ENCODE peak calls at places on chromosomes 3 and 15, in eight cellular contexts. One of them, this sample, is unnamed. For H3K27me3, the result is how much of the 10 kb centered on the place peaks cover.

GRCh38 chr15:89946681-89947313 is 34.0 kb upstream of the ARPIN start:
- DNase-seq in bronchial epithelial cell: no peak
- DNase-seq in body of pancreas: no peak
- DNase-seq in suprapubic skin: no peak
- DNase-seq in esophagus muscularis mucosa: no peak
- DNase-seq in CD8-positive, alpha-beta memory T cell: no peak
- DNase-seq in uterus: no peak
- DNase-seq in neuronal stem cell: no peak
- DNase-seq in this sample: no peak

GRCh38 chr3:132318451-132318850 is 1.2 kb downstream of the ACP3 start:
- DNase-seq in suprapubic skin: no peak
- DNase-seq in uterus: no peak
- DNase-seq in body of pancreas: no peak
- DNase-seq in CD8-positive, alpha-beta memory T cell: no peak
- DNase-seq in neuronal stem cell: no peak
- DNase-seq in esophagus muscularis mucosa: no peak
- DNase-seq in bronchial epithelial cell: peak
- DNase-seq in this sample: no peak

GRCh38 chr3:70824078-70824477 is 511.6 kb upstream of the MDFIC2 start:
- DNase-seq in neuronal stem cell: no peak
- DNase-seq in bronchial epithelial cell: no peak
- DNase-seq in suprapubic skin: no peak
- DNase-seq in esophagus muscularis mucosa: no peak
- DNase-seq in body of pancreas: no peak
- DNase-seq in uterus: no peak
- DNase-seq in CD8-positive, alpha-beta memory T cell: no peak
- DNase-seq in this sample: no peak

GRCh38 chr3:107662586-107662985 is 139.8 kb downstream of the BBX start:
- DNase-seq in body of pancreas: no peak
- DNase-seq in neuronal stem cell: no peak
- DNase-seq in uterus: no peak
- DNase-seq in suprapubic skin: no peak
- DNase-seq in bronchial epithelial cell: peak
- DNase-seq in esophagus muscularis mucosa: no peak
- DNase-seq in CD8-positive, alpha-beta memory T cell: no peak
- DNase-seq in this sample: no peak

GRCh38 chr3:156120528-156121251 is at the start of gene KCNAB1:
- DNase-seq in CD8-positive, alpha-beta memory T cell: no peak
- DNase-seq in uterus: no peak
- DNase-seq in suprapubic skin: no peak
- DNase-seq in neuronal stem cell: no peak
- DNase-seq in bronchial epithelial cell: no peak
- DNase-seq in esophagus muscularis mucosa: peak
- DNase-seq in body of pancreas: no peak
- DNase-seq in this sample: no peak

GRCh38 chr3:98754483-98754882 is 8.7 kb upstream of the ST3GAL6 start:
- DNase-seq in CD8-positive, alpha-beta memory T cell: no peak
- DNase-seq in bronchial epithelial cell: no peak
- DNase-seq in uterus: no peak
- DNase-seq in esophagus muscularis mucosa: no peak
- DNase-seq in suprapubic skin: no peak
- DNase-seq in body of pancreas: no peak
- DNase-seq in neuronal stem cell: no peak
- DNase-seq in this sample: no peak

GRCh38 chr3:188746291-188746783 is 425.4 kb upstream of the TPRG1 start:
- DNase-seq in uterus: no peak
- DNase-seq in suprapubic skin: no peak
- DNase-seq in esophagus muscularis mucosa: no peak
- DNase-seq in CD8-positive, alpha-beta memory T cell: no peak
- DNase-seq in body of pancreas: no peak
- DNase-seq in neuronal stem cell: no peak
- DNase-seq in bronchial epithelial cell: no peak
- DNase-seq in this sample: no peak

GRCh38 chr15:42581272-42581730 is 5.9 kb downstream of the STARD9 start:
- DNase-seq in suprapubic skin: peak
- DNase-seq in bronchial epithelial cell: peak
- DNase-seq in neuronal stem cell: peak
- DNase-seq in CD8-positive, alpha-beta memory T cell: peak
- DNase-seq in uterus: peak
- DNase-seq in body of pancreas: peak
- DNase-seq in esophagus muscularis mucosa: peak
- DNase-seq in this sample: peak

GRCh38 chr15:91908401-91908800 is 54.9 kb downstream of the SLCO3A1 start:
- DNase-seq in suprapubic skin: no peak
- DNase-seq in esophagus muscularis mucosa: no peak
- DNase-seq in uterus: no peak
- DNase-seq in CD8-positive, alpha-beta memory T cell: no peak
- DNase-seq in bronchial epithelial cell: peak
- DNase-seq in body of pancreas: no peak
- DNase-seq in neuronal stem cell: no peak
- DNase-seq in this sample: no peak

GRCh38 chr3:40615110-40615915 is 90.6 kb downstream of the ZNF621 start:
- DNase-seq in neuronal stem cell: peak
- DNase-seq in esophagus muscularis mucosa: peak
- DNase-seq in suprapubic skin: no peak
- DNase-seq in body of pancreas: no peak
- DNase-seq in CD8-positive, alpha-beta memory T cell: no peak
- DNase-seq in bronchial epithelial cell: no peak
- DNase-seq in uterus: no peak
- DNase-seq in this sample: no peak

GRCh38 chr3:196288141-196288460 is 575 bp upstream of the PCYT1A start:
- DNase-seq in suprapubic skin: no peak
- DNase-seq in bronchial epithelial cell: peak
- DNase-seq in body of pancreas: no peak
- DNase-seq in esophagus muscularis mucosa: no peak
- DNase-seq in neuronal stem cell: no peak
- DNase-seq in CD8-positive, alpha-beta memory T cell: no peak
- DNase-seq in uterus: no peak
- DNase-seq in this sample: no peak

GRCh38 chr15:95668201-95668600 is 662.3 kb upstream of the NR2F2 start:
- DNase-seq in bronchial epithelial cell: no peak
- DNase-seq in body of pancreas: no peak
- DNase-seq in CD8-positive, alpha-beta memory T cell: no peak
- DNase-seq in esophagus muscularis mucosa: no peak
- DNase-seq in neuronal stem cell: no peak
- DNase-seq in suprapubic skin: no peak
- DNase-seq in uterus: no peak
- DNase-seq in this sample: no peak

GRCh38 chr3:122414391-122414790 is 1.5 kb downstream of the WDR5B start:
- DNase-seq in neuronal stem cell: no peak
- DNase-seq in uterus: no peak
- DNase-seq in CD8-positive, alpha-beta memory T cell: no peak
- DNase-seq in body of pancreas: no peak
- DNase-seq in bronchial epithelial cell: no peak
- DNase-seq in suprapubic skin: no peak
- DNase-seq in esophagus muscularis mucosa: no peak
- DNase-seq in this sample: no peak

GRCh38 chr3:182618981-182619591 is 174.2 kb upstream of the ATP11B start:
- DNase-seq in bronchial epithelial cell: peak
- DNase-seq in suprapubic skin: no peak
- DNase-seq in uterus: no peak
- DNase-seq in neuronal stem cell: no peak
- DNase-seq in body of pancreas: no peak
- DNase-seq in esophagus muscularis mucosa: no peak
- DNase-seq in CD8-positive, alpha-beta memory T cell: no peak
- DNase-seq in this sample: no peak

GRCh38 chr3:52104664-52105281 is 48.4 kb upstream of the DUSP7 start:
- DNase-seq in uterus: no peak
- DNase-seq in neuronal stem cell: no peak
- DNase-seq in esophagus muscularis mucosa: no peak
- DNase-seq in body of pancreas: no peak
- DNase-seq in bronchial epithelial cell: no peak
- DNase-seq in suprapubic skin: no peak
- DNase-seq in CD8-positive, alpha-beta memory T cell: no peak
- DNase-seq in this sample: no peak

GRCh38 chr3:79414821-79415220 is 353.0 kb downstream of the ROBO1 start:
- DNase-seq in CD8-positive, alpha-beta memory T cell: no peak
- DNase-seq in uterus: peak
- DNase-seq in neuronal stem cell: no peak
- DNase-seq in suprapubic skin: no peak
- DNase-seq in bronchial epithelial cell: peak
- DNase-seq in esophagus muscularis mucosa: no peak
- DNase-seq in body of pancreas: peak
- DNase-seq in this sample: no peak

GRCh38 chr3:111613294-111613693 is 18.1 kb upstream of the ZBED2 start:
- DNase-seq in bronchial epithelial cell: no peak
- DNase-seq in uterus: no peak
- DNase-seq in suprapubic skin: no peak
- DNase-seq in esophagus muscularis mucosa: no peak
- DNase-seq in neuronal stem cell: no peak
- DNase-seq in body of pancreas: no peak
- DNase-seq in CD8-positive, alpha-beta memory T cell: no peak
- DNase-seq in this sample: no peak

GRCh38 chr3:172561894-172562664 is 38.8 kb upstream of the TNFSF10 start:
- DNase-seq in neuronal stem cell: no peak
- DNase-seq in bronchial epithelial cell: peak
- DNase-seq in CD8-positive, alpha-beta memory T cell: no peak
- DNase-seq in uterus: no peak
- DNase-seq in esophagus muscularis mucosa: no peak
- DNase-seq in suprapubic skin: no peak
- DNase-seq in body of pancreas: no peak
- DNase-seq in this sample: no peak

GRCh38 chr3:72903004-72903403 is 15.2 kb downstream of the GXYLT2 start:
- DNase-seq in suprapubic skin: no peak
- DNase-seq in bronchial epithelial cell: peak
- DNase-seq in body of pancreas: no peak
- DNase-seq in uterus: no peak
- DNase-seq in esophagus muscularis mucosa: no peak
- DNase-seq in CD8-positive, alpha-beta memory T cell: no peak
- DNase-seq in neuronal stem cell: no peak
- DNase-seq in this sample: no peak

DNA sequence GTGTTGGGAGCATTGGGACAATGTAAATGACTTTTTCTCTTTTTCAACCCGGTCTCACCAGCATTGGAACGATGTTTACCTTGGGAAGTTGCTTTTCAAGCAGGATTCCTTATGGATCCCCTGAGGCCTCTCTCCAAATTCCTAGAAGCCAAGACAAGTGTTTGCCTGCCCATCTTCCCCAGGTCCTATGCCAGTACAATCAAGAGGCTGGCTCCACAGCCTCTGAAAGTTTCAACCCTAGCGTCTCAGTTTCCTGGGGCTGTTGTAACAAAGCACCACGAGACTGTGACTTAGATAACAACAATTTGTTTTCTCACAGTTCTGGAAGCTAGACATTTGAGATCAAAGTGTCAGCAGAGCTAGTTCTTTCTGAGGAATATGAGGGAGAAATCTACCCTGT is 347.2 kb upstream of the UMPS start:
- DNase-seq in CD8-positive, alpha-beta memory T cell: no peak
- DNase-seq in esophagus muscularis mucosa: no peak
- DNase-seq in bronchial epithelial cell: peak
- DNase-seq in neuronal stem cell: no peak
- DNase-seq in suprapubic skin: no peak
- DNase-seq in body of pancreas: no peak
- DNase-seq in uterus: no peak
- DNase-seq in this sample: no peak
- H3K27me3 ChIP-seq in CD8-positive, alpha-beta memory T cell: under half
- H3K27me3 ChIP-seq in esophagus muscularis mucosa: under half
- H3K27me3 ChIP-seq in bronchial epithelial cell: under half
- H3K27me3 ChIP-seq in neuronal stem cell: under half
- H3K27me3 ChIP-seq in suprapubic skin: under half
- H3K27me3 ChIP-seq in body of pancreas: under half
- H3K27me3 ChIP-seq in uterus: under half
- H3K27me3 ChIP-seq in this sample: under half

DNA sequence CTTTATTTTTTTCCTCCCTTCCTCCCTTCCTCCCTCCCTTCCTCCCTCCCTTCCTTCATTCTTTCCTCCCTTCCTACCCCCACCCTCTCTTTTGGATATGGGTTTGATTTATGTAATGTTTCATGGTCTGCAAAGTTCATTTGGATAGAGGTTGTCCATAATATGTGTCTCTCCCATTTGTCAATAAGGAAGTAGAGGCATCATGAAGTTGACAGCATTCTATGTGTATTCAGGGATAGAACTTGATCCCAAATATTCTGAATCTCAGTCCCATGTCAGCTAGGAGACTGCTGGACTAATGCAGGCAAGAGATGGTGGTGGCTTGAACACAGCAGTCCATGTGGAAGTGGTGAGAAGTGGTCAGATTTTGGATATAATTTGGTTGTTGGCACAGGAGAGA is 90.7 kb upstream of the SLC6A6 start:
- DNase-seq in bronchial epithelial cell: no peak
- DNase-seq in suprapubic skin: no peak
- DNase-seq in neuronal stem cell: no peak
- DNase-seq in uterus: no peak
- DNase-seq in esophagus muscularis mucosa: no peak
- DNase-seq in CD8-positive, alpha-beta memory T cell: no peak
- DNase-seq in body of pancreas: no peak
- DNase-seq in this sample: no peak
- H3K27me3 ChIP-seq in bronchial epithelial cell: under half
- H3K27me3 ChIP-seq in suprapubic skin: under half
- H3K27me3 ChIP-seq in neuronal stem cell: under half
- H3K27me3 ChIP-seq in uterus: under half
- H3K27me3 ChIP-seq in esophagus muscularis mucosa: under half
- H3K27me3 ChIP-seq in CD8-positive, alpha-beta memory T cell: under half
- H3K27me3 ChIP-seq in body of pancreas: under half
- H3K27me3 ChIP-seq in this sample: under half

GRCh38 chr3:147424325-147424910 is 15.3 kb downstream of the ZIC1 start:
- DNase-seq in suprapubic skin: no peak
- DNase-seq in uterus: no peak
- DNase-seq in neuronal stem cell: peak
- DNase-seq in body of pancreas: no peak
- DNase-seq in CD8-positive, alpha-beta memory T cell: no peak
- DNase-seq in esophagus muscularis mucosa: no peak
- DNase-seq in bronchial epithelial cell: no peak
- DNase-seq in this sample: no peak
- H3K27me3 ChIP-seq in suprapubic skin: half or more
- H3K27me3 ChIP-seq in uterus: under half
- H3K27me3 ChIP-seq in neuronal stem cell: half or more
- H3K27me3 ChIP-seq in body of pancreas: under half
- H3K27me3 ChIP-seq in CD8-positive, alpha-beta memory T cell: under half
- H3K27me3 ChIP-seq in esophagus muscularis mucosa: under half
- H3K27me3 ChIP-seq in bronchial epithelial cell: under half
- H3K27me3 ChIP-seq in this sample: under half

GRCh38 chr15:96818861-96819260 is 488.4 kb downstream of the NR2F2 start:
- DNase-seq in bronchial epithelial cell: peak
- DNase-seq in body of pancreas: no peak
- DNase-seq in CD8-positive, alpha-beta memory T cell: no peak
- DNase-seq in esophagus muscularis mucosa: no peak
- DNase-seq in neuronal stem cell: no peak
- DNase-seq in suprapubic skin: no peak
- DNase-seq in uterus: no peak
- DNase-seq in this sample: no peak
- H3K27me3 ChIP-seq in bronchial epithelial cell: under half
- H3K27me3 ChIP-seq in body of pancreas: under half
- H3K27me3 ChIP-seq in CD8-positive, alpha-beta memory T cell: under half
- H3K27me3 ChIP-seq in esophagus muscularis mucosa: under half
- H3K27me3 ChIP-seq in neuronal stem cell: under half
- H3K27me3 ChIP-seq in suprapubic skin: under half
- H3K27me3 ChIP-seq in uterus: under half
- H3K27me3 ChIP-seq in this sample: under half

GRCh38 chr15:70442211-70442610 is 321.1 kb downstream of the UACA start:
- DNase-seq in neuronal stem cell: no peak
- DNase-seq in suprapubic skin: no peak
- DNase-seq in bronchial epithelial cell: no peak
- DNase-seq in uterus: no peak
- DNase-seq in body of pancreas: no peak
- DNase-seq in CD8-positive, alpha-beta memory T cell: no peak
- DNase-seq in esophagus muscularis mucosa: no peak
- DNase-seq in this sample: no peak
- H3K27me3 ChIP-seq in neuronal stem cell: under half
- H3K27me3 ChIP-seq in suprapubic skin: under half
- H3K27me3 ChIP-seq in bronchial epithelial cell: under half
- H3K27me3 ChIP-seq in uterus: under half
- H3K27me3 ChIP-seq in body of pancreas: under half
- H3K27me3 ChIP-seq in CD8-positive, alpha-beta memory T cell: under half
- H3K27me3 ChIP-seq in esophagus muscularis mucosa: under half
- H3K27me3 ChIP-seq in this sample: under half

This sample was measured in prostate gland.